ENCODE peak calls at places on chromosomes 16 and 17, in six cellular contexts. V, R, L, Q, G and U are unnamed samples.

GRCh38 chr17:61402978-61403845 is 3.6 kb downstream of the TBX2 start:
- DNase-seq in V (no peak), R (no peak), L (no peak), Q (no peak), G (peak; percentile 65), U (no peak)

GRCh38 chr16:50021509-50021908 is 3.5 kb upstream of the CNEP1R1 start:
- DNase-seq in V (no peak), R (no peak), L (no peak), Q (no peak), G (peak; percentile 19), U (no peak)

GRCh38 chr16:14509055-14509454 is 121.0 kb downstream of the PARN start:
- DNase-seq in V (no peak), R (no peak), L (no peak), Q (no peak), G (no peak), U (no peak)

GRCh38 chr17:42333053-42333452 is 44.8 kb downstream of the STAT5A start:
- DNase-seq in V (no peak), R (no peak), L (no peak), Q (no peak), G (no peak), U (no peak)

GRCh38 chr17:43799047-43799446 is 18.8 kb downstream of the CFAP97D1 start:
- DNase-seq in V (no peak), R (no peak), L (no peak), Q (no peak), G (no peak), U (no peak)

GRCh38 chr16:70646260-70647241 is at the start of gene IL34:
- DNase-seq in V (peak; percentile 42), R (no peak), L (no peak), Q (no peak), G (no peak), U (no peak)

GRCh38 chr17:17694229-17695081 is 13.2 kb downstream of the RAI1 start:
- DNase-seq in V (peak; percentile 67), R (peak; percentile 76), L (no peak), Q (peak; percentile 67), G (peak; percentile 44), U (peak; percentile 86)

GRCh38 chr17:17837966-17838962 is 1.5 kb upstream of the SREBF1 start:
- DNase-seq in V (no peak), R (peak; percentile 74), L (no peak), Q (peak; percentile 77), G (peak; percentile 19), U (no peak)

GRCh38 chr16:61829631-61830030 is 206.6 kb downstream of the CDH8 start:
- DNase-seq in V (no peak), R (no peak), L (no peak), Q (no peak), G (no peak), U (no peak)

GRCh38 chr17:58376472-58376921 is 24.5 kb upstream of the SUPT4H1 start:
- DNase-seq in V (no peak), R (no peak), L (no peak), Q (no peak), G (no peak), U (no peak)

GRCh38 chr17:79082311-79083190 is 7.9 kb downstream of the ENGASE start:
- DNase-seq in V (no peak), R (peak; percentile 43), L (no peak), Q (peak; percentile 81), G (no peak), U (peak; percentile 85)

GRCh38 chr16:12296991-12297390 is 320.5 kb downstream of the SNX29 start:
- DNase-seq in V (no peak), R (no peak), L (no peak), Q (no peak), G (no peak), U (no peak)

GRCh38 chr16:78984324-78984723 is 616.2 kb downstream of the MAF start:
- DNase-seq in V (no peak), R (no peak), L (no peak), Q (no peak), G (no peak), U (no peak)

GRCh38 chr16:24995033-24995432 is 20.1 kb downstream of the ARHGAP17 start:
- DNase-seq in V (no peak), R (no peak), L (no peak), Q (no peak), G (no peak), U (no peak)

GRCh38 chr17:76479515-76480048 is 12.2 kb downstream of the AANAT start:
- DNase-seq in V (no peak), R (no peak), L (no peak), Q (no peak), G (no peak), U (no peak)

GRCh38 chr16:81266680-81267095 is 28.2 kb downstream of the BCO1 start:
- DNase-seq in V (no peak), R (no peak), L (no peak), Q (no peak), G (no peak), U (no peak)

GRCh38 chr16:66026211-66026610 is 340.3 kb upstream of the CDH5 start:
- DNase-seq in V (no peak), R (no peak), L (no peak), Q (no peak), G (no peak), U (no peak)

GRCh38 chr16:11560701-11561439 is 25.8 kb downstream of the LITAF start:
- DNase-seq in V (no peak), R (no peak), L (no peak), Q (no peak), G (peak; percentile 43), U (no peak)

GRCh38 chr16:84726079-84726669 is 26.4 kb downstream of the USP10 start:
- DNase-seq in V (peak; percentile 96), R (peak; percentile 92), L (peak; percentile 97), Q (peak; percentile 84), G (peak; percentile 69), U (no peak)

GRCh38 chr17:62737513-62737912 is 70.6 kb downstream of the MARCHF10 start:
- DNase-seq in V (no peak), R (no peak), L (no peak), Q (no peak), G (no peak), U (no peak)

GRCh38 chr17:74807925-74808324 is 31.8 kb upstream of the NAT9 start:
- DNase-seq in V (no peak), R (no peak), L (no peak), Q (no peak), G (no peak), U (no peak)

GRCh38 chr16:87806608-87807546 is 41.1 kb upstream of the KLHDC4 start:
- DNase-seq in V (peak; percentile 73), R (peak; percentile 58), L (no peak), Q (no peak), G (peak; percentile 82), U (no peak)

GRCh38 chr16:20952144-20952797 is 51.7 kb downstream of the LYRM1 start:
- DNase-seq in V (no peak), R (no peak), L (no peak), Q (no peak), G (no peak), U (no peak)

GRCh38 chr16:56985288-56985961 is 3.9 kb upstream of the NLRC5 start:
- DNase-seq in V (no peak), R (peak; percentile 62), L (no peak), Q (no peak), G (peak; percentile 77), U (no peak)

GRCh38 chr16:35391328-35391727 is 1931.9 kb downstream of the TP53TG3F start:
- DNase-seq in V (peak; percentile 36), R (peak; percentile 28), L (no peak), Q (no peak), G (peak; percentile 11), U (no peak)
- TF ChIP-seq CTCF in V (peak; percentile 46), R (peak; percentile 73), L (peak; percentile 56), Q (no peak), G (peak; percentile 81), U (peak; percentile 27)

DNA sequence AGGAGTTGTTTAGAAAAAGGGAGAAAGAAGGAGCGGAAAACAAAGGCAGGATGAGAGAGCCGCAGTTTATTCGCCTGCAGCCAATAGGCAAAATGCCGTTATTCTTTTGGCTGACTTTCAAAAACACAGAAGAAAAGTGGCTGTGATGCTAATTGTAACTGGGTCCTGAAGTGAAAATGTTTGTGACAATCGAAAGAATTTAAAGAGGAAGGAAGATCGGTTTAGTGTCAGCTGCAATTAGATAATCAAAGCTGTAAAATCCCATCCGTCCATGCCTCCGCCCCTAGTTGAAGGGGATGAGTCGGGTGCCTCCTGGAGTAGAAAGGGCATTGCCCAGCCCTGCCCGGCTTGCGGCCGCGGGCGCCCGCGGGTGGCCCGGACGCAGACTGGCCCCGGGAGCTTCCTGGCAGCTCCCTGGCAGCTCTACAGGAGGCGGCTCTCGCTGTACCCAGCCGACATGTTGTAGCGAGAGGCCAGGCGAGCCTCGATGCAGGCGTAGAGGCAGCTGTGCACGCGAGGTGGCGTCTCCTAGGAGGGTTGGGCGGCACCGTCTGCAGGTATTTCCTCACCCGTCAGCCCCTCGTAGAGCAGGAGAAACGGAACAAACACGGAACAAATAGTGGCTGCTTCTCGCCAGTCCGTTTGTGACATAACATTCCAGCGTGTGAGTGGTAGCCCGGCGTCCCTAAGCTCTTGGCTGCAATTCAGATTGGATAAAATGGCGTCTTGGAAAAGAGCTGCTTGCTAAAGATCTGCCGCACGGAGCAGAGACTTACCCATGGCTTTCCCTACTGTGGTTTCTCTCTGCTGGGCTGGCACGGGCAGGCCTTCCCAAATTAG is 82.3 kb downstream of the TNRC6C start:
- DNase-seq in V (peak; percentile 74), R (peak; percentile 63), L (peak; percentile 92), Q (no peak), G (peak; percentile 52), U (no peak)
- TF ChIP-seq CTCF in V (no peak), R (no peak), L (peak; percentile 17), Q (no peak), G (peak; percentile 17), U (peak; percentile 6)

DNA sequence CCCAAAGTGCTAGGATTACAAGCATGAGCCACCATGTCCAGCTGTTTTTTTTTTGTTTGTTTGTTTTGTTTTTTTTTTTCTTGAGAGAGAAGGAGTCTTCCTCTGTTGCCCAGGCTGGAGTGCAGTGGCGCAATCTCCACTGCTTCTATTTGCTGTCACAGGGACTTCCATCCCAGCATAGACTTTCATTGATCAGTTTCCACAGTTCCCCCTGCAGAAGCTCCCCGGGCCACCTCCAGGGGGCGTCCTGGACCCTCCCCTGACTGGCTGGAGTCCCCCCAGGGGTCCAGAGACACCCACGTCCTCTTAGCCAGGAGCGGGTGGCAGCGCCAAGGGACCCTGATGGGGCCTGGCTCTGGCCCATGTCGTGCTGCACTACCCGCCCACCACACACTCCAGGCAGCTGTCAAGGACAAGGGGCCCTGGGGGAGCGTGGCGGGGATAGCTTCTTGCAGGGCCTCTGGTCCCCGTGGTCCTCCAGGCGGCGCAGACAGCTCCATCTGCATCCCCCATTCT is 3.1 kb upstream of the NPW start:
- DNase-seq in V (no peak), R (no peak), L (no peak), Q (no peak), G (no peak), U (no peak)
- TF ChIP-seq CTCF in V (no peak), R (peak; percentile 42), L (peak; percentile 25), Q (peak; percentile 59), G (peak; percentile 71), U (peak; percentile 23)

GRCh38 chr16:29899516-29900101 is at the start of gene SEZ6L2:
- DNase-seq in V (peak; percentile 90), R (peak; percentile 31), L (no peak), Q (peak; percentile 84), G (peak; percentile 28), U (peak; percentile 68)
- TF ChIP-seq CTCF in V (peak; percentile 5), R (no peak), L (no peak), Q (peak; percentile 6), G (peak; percentile 41), U (no peak)